ENCODE peak calls at places on chromosome X, in four cellular contexts. O is A549, I is K562, K is H1. N is an unnamed sample.

GRCh38 chrX:3697701-3698279 is 15.7 kb downstream of the PRKX start:
- DNase-seq in K (no peak), O (no peak), I (no peak), N (no peak)

GRCh38 chrX:65697915-65698796 is 30.7 kb downstream of the MSN start:
- DNase-seq in I (peak; percentile 41), O (no peak), K (no peak), N (no peak)

GRCh38 chrX:131854586-131854985 is 168.5 kb upstream of the STK26 start:
- DNase-seq in O (no peak), I (no peak), K (no peak), N (no peak)

GRCh38 chrX:50644496-50644895 is 169.5 kb downstream of the SHROOM4 start:
- DNase-seq in I (no peak), O (no peak), K (no peak), N (no peak)

GRCh38 chrX:14832151-14832550 is 40.7 kb downstream of the FANCB start:
- DNase-seq in I (no peak), K (no peak), O (no peak), N (no peak)

GRCh38 chrX:120753413-120754251 is 122.0 kb downstream of the CT47B1 start:
- DNase-seq in I (no peak), K (no peak), O (no peak), N (no peak)

GRCh38 chrX:39328661-39329060 is 527.4 kb downstream of the MID1IP1 start:
- DNase-seq in K (no peak), O (no peak), I (no peak), N (no peak)

GRCh38 chrX:150846130-150846529 is 52.3 kb downstream of the CD99L2 start:
- DNase-seq in I (no peak), O (no peak), K (no peak), N (no peak)

GRCh38 chrX:94058728-94059382 is 384.8 kb downstream of the FAM133A start:
- DNase-seq in I (peak; percentile 3), K (no peak), O (no peak), N (peak; percentile 3)

GRCh38 chrX:55486736-55487135 is 2.9 kb downstream of the USP51 start:
- DNase-seq in I (no peak), K (no peak), O (no peak), N (no peak)

GRCh38 chrX:75230296-75230695 is 43.6 kb upstream of the UPRT start:
- DNase-seq in O (no peak), I (no peak), K (no peak), N (no peak)

GRCh38 chrX:23331701-23332100 is 2.9 kb upstream of the PTCHD1 start:
- DNase-seq in K (no peak), I (no peak), O (no peak), N (no peak)

GRCh38 chrX:23661671-23662070 is 5.6 kb upstream of the PRDX4 start:
- DNase-seq in I (no peak), K (no peak), O (no peak), N (no peak)

GRCh38 chrX:81202413-81202794 is 502 bp downstream of the SH3BGRL start:
- DNase-seq in I (no peak), K (no peak), O (no peak), N (no peak)

GRCh38 chrX:39762266-39762841 is 335.4 kb downstream of the BCOR start:
- DNase-seq in O (no peak), I (no peak), K (no peak), N (no peak)

GRCh38 chrX:23554304-23554703 is 113.0 kb upstream of the PRDX4 start:
- DNase-seq in O (peak; percentile 4), I (peak; percentile 8), K (no peak), N (peak; percentile 6)

GRCh38 chrX:10140264-10140663 is 16.5 kb upstream of the CLCN4 start:
- DNase-seq in K (no peak), I (no peak), O (no peak), N (no peak)

GRCh38 chrX:46777971-46778810 is 19.3 kb upstream of the SLC9A7 start:
- DNase-seq in O (no peak), K (no peak), I (no peak), N (peak; percentile 12)

GRCh38 chrX:15601932-15602331 is 1.2 kb upstream of the ACE2 start:
- DNase-seq in O (no peak), K (no peak), I (no peak), N (peak; percentile 83)

GRCh38 chrX:26788402-26788998 is 572.5 kb downstream of the MAGEB5 start:
- DNase-seq in I (no peak), K (no peak), O (no peak), N (no peak)

GRCh38 chrX:131816551-131817136 is 206.5 kb upstream of the STK26 start:
- DNase-seq in K (no peak), O (no peak), I (no peak), N (no peak)

GRCh38 chrX:154490021-154490413 is 412 bp downstream of the SLC10A3 start:
- DNase-seq in I (no peak), K (no peak), O (peak; percentile 31), N (no peak)

GRCh38 chrX:104166735-104167436 is 633 bp downstream of the FAM199X start:
- DNase-seq in O (peak; percentile 4), K (no peak), I (peak; percentile 12), N (no peak)

GRCh38 chrX:24479924-24480722 is 15.0 kb downstream of the PDK3 start:
- DNase-seq in O (no peak), K (no peak), I (no peak), N (no peak)

GRCh38 chrX:67619253-67619652 is 75.4 kb downstream of the AR start:
- DNase-seq in I (no peak), O (no peak), K (no peak), N (no peak)

GRCh38 chrX:68820476-68821110 is 8.2 kb upstream of the EFNB1 start:
- DNase-seq in K (no peak), O (no peak), I (no peak), N (no peak)
- H3K27ac ChIP-seq in K (no peak overlapping the region), O (no peak overlapping the region), I (no peak overlapping the region), N (no peak overlapping the region)

GRCh38 chrX:17040711-17041110 is 94.3 kb downstream of the REPS2 start:
- DNase-seq in K (no peak), O (no peak), I (no peak), N (no peak)
- TF ChIP-seq PHF8 in K (no peak), O (no peak), I (no peak), N (no peak)

GRCh38 chrX:19795289-19795688 is 92.1 kb downstream of the SH3KBP1 start:
- DNase-seq in I (no peak), O (no peak), K (no peak), N (no peak)

GRCh38 chrX:19791562-19791961 is 95.8 kb downstream of the SH3KBP1 start:
- DNase-seq in K (no peak), I (no peak), O (no peak), N (no peak)

GRCh38 chrX:19794690-19795089 is 92.7 kb downstream of the SH3KBP1 start:
- DNase-seq in I (no peak), O (no peak), K (no peak), N (no peak)

GRCh38 chrX:19792412-19792811 is 95.0 kb downstream of the SH3KBP1 start:
- DNase-seq in K (no peak), I (no peak), O (no peak), N (no peak)

DNA sequence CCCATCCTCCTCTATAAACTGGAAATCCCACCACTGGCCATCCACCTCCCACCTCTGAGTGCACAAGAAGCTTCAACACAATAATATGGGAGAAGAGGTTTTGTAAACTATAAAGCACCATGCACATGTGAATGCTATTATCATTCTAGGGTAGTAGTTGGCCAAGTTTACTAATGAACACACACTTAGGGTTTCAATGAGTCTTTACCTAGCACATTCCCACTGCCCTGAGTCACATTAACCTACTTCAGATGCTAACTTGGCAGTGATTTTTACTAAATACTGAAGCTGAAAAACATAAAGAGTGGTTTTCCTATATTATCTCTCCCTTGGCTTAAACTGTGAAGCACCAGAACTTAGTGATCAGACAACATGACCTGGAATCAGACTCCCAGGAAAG is 93.9 kb downstream of the SH3KBP1 start:
- DNase-seq in K (no peak), O (no peak), I (no peak), N (no peak)
- H3K27ac ChIP-seq in K (no peak overlapping the region), O (no peak overlapping the region), I (no peak overlapping the region), N (no peak overlapping the region)

GRCh38 chrX:653316-653715 is 22.7 kb downstream of the SHOX start:
- DNase-seq in K (no peak), O (no peak), I (no peak), N (no peak)

GRCh38 chrX:651922-652775 is 21.6 kb downstream of the SHOX start:
- DNase-seq in K (no peak), I (no peak), O (no peak), N (no peak)

GRCh38 chrX:650801-651200 is 20.2 kb downstream of the SHOX start:
- DNase-seq in I (no peak), O (no peak), K (no peak), N (no peak)

GRCh38 chrX:649166-649565 is 18.6 kb downstream of the SHOX start:
- DNase-seq in I (no peak), K (no peak), O (no peak), N (no peak)

GRCh38 chrX:650274-650673 is 19.7 kb downstream of the SHOX start:
- DNase-seq in O (no peak), K (no peak), I (no peak), N (no peak)
- TF ChIP-seq PHF8 in O (no peak), K (no peak), I (no peak), N (no peak)

DNA sequence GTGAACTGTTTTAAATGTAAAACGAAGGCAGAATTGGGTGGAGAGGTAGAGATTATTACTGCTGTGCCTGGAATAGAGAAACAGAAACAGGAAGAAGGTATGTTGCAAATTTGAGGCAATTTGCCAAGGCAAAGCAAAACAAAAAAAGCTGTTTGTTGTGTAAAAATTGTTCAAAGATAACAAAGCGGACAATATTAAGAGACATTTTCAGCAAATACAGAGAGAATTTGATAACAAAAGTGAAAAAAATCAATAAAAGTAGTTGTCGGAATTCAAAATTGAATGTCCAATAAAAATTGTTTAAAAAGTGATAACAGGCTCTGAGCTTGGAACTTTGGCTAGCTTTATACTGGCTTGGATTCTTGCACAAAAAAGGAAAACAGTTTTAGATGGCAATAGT is 14.4 kb upstream of the SMS start:
- DNase-seq in O (no peak), I (no peak), K (no peak), N (no peak)
- H3K27ac ChIP-seq in O (peak overlapping the region; percentile 82), I (peak overlapping the region; percentile 49), K (no peak overlapping the region), N (no peak overlapping the region)

DNA sequence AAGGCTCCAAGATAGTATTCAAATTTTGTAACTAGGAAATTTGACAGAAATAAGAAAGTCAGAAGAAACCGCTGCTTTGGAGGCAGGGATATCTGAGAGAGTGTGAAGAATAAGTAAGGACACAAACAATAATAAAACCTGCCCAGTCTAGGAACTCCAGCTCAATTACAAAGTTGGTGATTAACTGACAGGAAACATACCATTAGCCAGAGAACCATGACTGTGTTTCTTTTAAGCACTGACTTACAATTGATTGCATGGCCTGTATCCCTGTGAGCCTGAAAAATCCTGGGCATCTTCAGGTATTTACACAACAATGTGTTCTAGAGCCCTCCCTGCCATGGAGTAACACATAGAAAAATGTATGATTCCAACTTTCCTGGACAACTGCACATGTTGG is 127.4 kb downstream of the GRIA3 start:
- DNase-seq in K (no peak), O (no peak), I (no peak), N (no peak)
- TF ChIP-seq PHF8 in K (no peak), O (no peak), I (no peak), N (no peak)

GRCh38 chrX:11756354-11757318 is 1.4 kb upstream of the MSL3 start:
- DNase-seq in O (no peak), K (no peak), I (no peak), N (no peak)
- H3K27ac ChIP-seq in O (peak overlapping the region; percentile 94), K (no peak overlapping the region), I (no peak overlapping the region), N (no peak overlapping the region)

GRCh38 chrX:115372026-115372610 is 82.6 kb downstream of the LUZP4 start:
- DNase-seq in O (peak; percentile 53), I (no peak), K (no peak), N (no peak)
- TF ChIP-seq PHF8 in O (no peak), I (no peak), K (no peak), N (no peak)